ENCODE peak calls at places on chromosomes 4 and X, in nine cellular contexts. D, R, Z, V, Y, N, G, F and E are unnamed samples. For H3K4me1, the result is how much of the 10 kb centered on the place peaks cover.

GRCh38 chr4:139210486-139210885 is 33.5 kb upstream of the ELF2 start:
- DNase-seq in R (no peak), Z (no peak), V (no peak), F (no peak), Y (no peak), N (no peak), D (no peak), G (no peak), E (no peak)

GRCh38 chr4:25299476-25300203 is 12.9 kb upstream of the ZCCHC4 start:
- DNase-seq in D (peak), R (peak), G (no peak), Y (peak), F (no peak), Z (peak), N (no peak), V (peak), E (peak)

GRCh38 chr4:121096629-121097028 is 24.3 kb upstream of the NDNF start:
- DNase-seq in G (peak), Y (no peak), V (no peak), D (no peak), Z (no peak), F (no peak), N (peak), R (no peak), E (no peak)

GRCh38 chr4:3461515-3462291 is 1.4 kb upstream of the DOK7 start:
- DNase-seq in F (no peak), Y (peak), Z (peak), R (peak), V (peak), G (no peak), D (peak), N (no peak), E (peak)

GRCh38 chrX:154020500-154021115 is 906 bp upstream of the IRAK1 start:
- DNase-seq in R (no peak), Z (no peak), G (peak), V (no peak), F (no peak), D (no peak), N (peak), Y (no peak), E (no peak)

GRCh38 chr4:60562353-60562752 is 637.8 kb upstream of the ADGRL3 start:
- DNase-seq in F (no peak), V (no peak), R (no peak), G (no peak), D (no peak), Z (no peak), N (no peak), Y (no peak), E (no peak)

GRCh38 chr4:147345662-147346061 is 135.2 kb upstream of the EDNRA start:
- DNase-seq in Y (no peak), G (no peak), R (no peak), N (no peak), V (no peak), F (no peak), D (no peak), Z (no peak), E (no peak)

GRCh38 chr4:13777341-13777740 is 149.8 kb upstream of the BOD1L1 start:
- DNase-seq in R (no peak), V (no peak), F (no peak), Z (no peak), Y (no peak), D (no peak), G (no peak), N (no peak), E (no peak)

GRCh38 chr4:45971108-45971507 is 152.7 kb downstream of the GABRG1 start:
- DNase-seq in D (no peak), R (no peak), G (no peak), N (no peak), F (no peak), Y (no peak), V (no peak), Z (no peak), E (no peak)

GRCh38 chrX:64894454-64895038 is 81.7 kb downstream of the ZC4H2 start:
- DNase-seq in N (peak), Y (peak), G (peak), D (no peak), F (peak), V (peak), R (no peak), Z (no peak), E (peak)

GRCh38 chr4:140257461-140258305 is 103.7 kb upstream of the MAML3 start:
- DNase-seq in V (no peak), Y (no peak), D (no peak), N (no peak), F (no peak), R (no peak), Z (no peak), G (peak), E (peak)

GRCh38 chrX:21800344-21800770 is 39.1 kb upstream of the MBTPS2 start:
- DNase-seq in G (no peak), D (no peak), Y (no peak), Z (no peak), N (peak), F (no peak), V (no peak), R (no peak), E (no peak)

GRCh38 chrX:34288782-34289181 is 156.7 kb upstream of the FAM47A start:
- DNase-seq in D (no peak), R (no peak), Z (no peak), G (no peak), Y (no peak), N (no peak), V (no peak), F (no peak), E (no peak)

GRCh38 chr4:69156913-69157312 is 57.6 kb downstream of the UGT2B11 start:
- DNase-seq in D (no peak), G (peak), V (no peak), N (peak), R (no peak), F (no peak), Y (peak), Z (no peak), E (no peak)

DNA sequence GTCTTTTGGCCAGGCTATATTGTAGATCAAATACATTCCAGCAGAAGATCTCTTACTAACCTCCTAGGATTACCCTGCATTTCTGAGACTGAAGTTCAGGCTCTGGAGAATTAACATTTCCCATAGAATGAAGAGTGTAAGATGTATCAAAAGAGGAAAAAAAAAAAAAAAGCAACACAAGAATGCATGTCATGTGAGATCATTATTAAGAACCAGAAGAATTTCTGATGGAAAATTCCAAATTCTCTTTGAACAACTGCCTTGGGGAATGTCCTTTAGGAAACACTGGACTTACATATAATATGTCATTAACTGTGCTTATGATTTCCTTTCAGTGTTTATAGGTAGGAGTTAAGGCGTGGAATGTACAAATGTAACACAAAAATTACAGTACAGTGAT is 1012.5 kb upstream of the LCORL start:
- DNase-seq in D (no peak), V (no peak), R (no peak), Y (no peak), Z (no peak), F (no peak), N (no peak), G (peak), E (no peak)
- H3K4me1 ChIP-seq in D (under half), V (under half), R (under half), Y (under half), Z (under half), F (under half), N (under half), G (under half), E (under half)

GRCh38 chrX:132748268-132748667 is 210.2 kb downstream of the HS6ST2 start:
- DNase-seq in Z (no peak), V (no peak), F (no peak), R (no peak), D (no peak), G (no peak), N (no peak), Y (no peak), E (no peak)

GRCh38 chrX:132743086-132743485 is 215.3 kb downstream of the HS6ST2 start:
- DNase-seq in Z (no peak), R (no peak), F (no peak), N (no peak), Y (no peak), D (no peak), G (no peak), V (no peak), E (no peak)

GRCh38 chrX:132748909-132749308 is 209.5 kb downstream of the HS6ST2 start:
- DNase-seq in G (no peak), N (no peak), Y (no peak), R (no peak), Z (no peak), D (no peak), V (no peak), F (no peak), E (no peak)

GRCh38 chrX:132744470-132744869 is 214.0 kb downstream of the HS6ST2 start:
- DNase-seq in F (no peak), G (no peak), D (no peak), V (no peak), Z (no peak), Y (no peak), R (no peak), N (no peak), E (no peak)

GRCh38 chrX:132745593-132745992 is 212.8 kb downstream of the HS6ST2 start:
- DNase-seq in N (no peak), D (no peak), R (no peak), V (no peak), G (no peak), Z (no peak), F (no peak), Y (no peak), E (no peak)
- H3K27ac ChIP-seq in N (no peak), D (no peak), R (no peak), V (no peak), G (no peak), Z (no peak), F (no peak), Y (no peak), E (no peak)

DNA sequence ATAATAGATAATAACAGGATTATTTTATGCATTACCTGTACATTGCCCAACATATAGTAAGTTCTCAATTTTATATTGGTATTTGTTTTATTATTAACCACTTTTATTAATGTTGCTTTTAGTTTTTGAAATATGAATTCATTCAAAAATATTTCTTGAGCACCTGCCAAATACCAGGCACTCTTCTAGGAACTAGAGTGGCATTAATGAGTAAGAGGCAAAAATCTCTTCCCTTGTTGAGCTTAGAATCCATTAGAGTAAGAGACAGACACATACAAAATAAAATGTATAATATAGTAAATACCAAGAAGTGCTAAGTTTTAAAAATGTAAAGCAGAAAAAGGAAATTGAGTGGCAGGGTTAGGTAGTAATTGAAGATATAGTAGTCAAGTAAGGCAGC is 45.8 kb downstream of the TET2 start:
- DNase-seq in D (no peak), R (no peak), V (no peak), Y (no peak), N (no peak), Z (no peak), G (no peak), F (no peak), E (no peak)
- H3K4me1 ChIP-seq in D (under half), R (under half), V (under half), Y (under half), N (under half), Z (under half), G (under half), F (under half), E (under half)

GRCh38 chrX:24151513-24151912 is 2.0 kb downstream of the ZFX start:
- DNase-seq in Z (no peak), R (no peak), D (no peak), Y (peak), F (no peak), V (no peak), G (no peak), N (peak), E (no peak)
- H3K27ac ChIP-seq in Z (no peak), R (peak), D (peak), Y (no peak), F (no peak), V (peak), G (no peak), N (peak), E (peak)